ENCODE peak calls at places on chromosomes 4 and X, in nine cellular contexts. U, D, N, X, J, I, O, Z and Y are unnamed samples.
A peak's percentile ranks its signal among the peaks of the same experiment; 100 is the strongest.

GRCh38 chr4:171342646-171343045 is 470.6 kb upstream of the GALNTL6 start:
- DNase-seq in J (no peak), N (no peak), X (no peak), Z (no peak), O (no peak), I (no peak), U (no peak), D (no peak), Y (no peak)

GRCh38 chr4:21011106-21011505 is 310.8 kb downstream of the PACRGL start:
- DNase-seq in Z (no peak), X (no peak), J (no peak), N (no peak), U (no peak), O (no peak), D (no peak), I (no peak), Y (no peak)

GRCh38 chrX:37608156-37608555 is 36.7 kb downstream of the LANCL3 start:
- DNase-seq in X (no peak), I (no peak), D (no peak), U (no peak), N (no peak), J (no peak), Z (no peak), O (no peak), Y (no peak)

GRCh38 chr4:37715889-37716402 is 29.8 kb upstream of the RELL1 start:
- DNase-seq in I (no peak), O (peak; percentile 66), D (no peak), J (no peak), X (no peak), U (no peak), Z (no peak), N (no peak), Y (no peak)

GRCh38 chrX:140733766-140734342 is 24.3 kb downstream of the LINC00632 start:
- DNase-seq in I (no peak), Z (no peak), D (peak; percentile 56), U (no peak), O (peak; percentile 57), X (no peak), N (no peak), J (peak; percentile 5), Y (peak; percentile 5)

GRCh38 chr4:2799444-2799911 is 6.6 kb downstream of the SH3BP2 start:
- DNase-seq in X (peak; percentile 88), Z (peak; percentile 69), D (no peak), N (peak; percentile 37), J (no peak), U (no peak), I (no peak), O (no peak), Y (no peak)

GRCh38 chr4:169164669-169165415 is 105.9 kb downstream of the SH3RF1 start:
- DNase-seq in Z (no peak), I (no peak), D (no peak), X (no peak), O (peak; percentile 32), N (no peak), U (no peak), J (no peak), Y (peak; percentile 5)

GRCh38 chrX:41718481-41719245 is 5.3 kb upstream of the GPR82 start:
- DNase-seq in O (no peak), D (no peak), U (no peak), J (peak; percentile 1), I (no peak), X (no peak), N (no peak), Z (no peak), Y (no peak)

GRCh38 chr4:140739971-140740370 is 16.2 kb downstream of the TBC1D9 start:
- DNase-seq in U (no peak), J (peak; percentile 44), D (no peak), O (no peak), N (no peak), I (no peak), Z (no peak), X (no peak), Y (no peak)

GRCh38 chrX:80432863-80433262 is 12.6 kb downstream of the TENT5D start:
- DNase-seq in J (no peak), O (no peak), D (no peak), Z (no peak), U (no peak), I (no peak), N (no peak), X (no peak), Y (no peak)

GRCh38 chrX:23901805-23902204 is 5.9 kb downstream of the APOO start:
- DNase-seq in X (no peak), O (peak; percentile 77), Z (no peak), D (peak; percentile 92), U (no peak), N (peak; percentile 44), J (peak; percentile 77), I (peak; percentile 66), Y (no peak)

GRCh38 chrX:43627147-43627546 is 29.0 kb upstream of the MAOA start:
- DNase-seq in Z (no peak), X (no peak), U (no peak), N (no peak), D (no peak), I (no peak), O (no peak), J (peak; percentile 56), Y (no peak)

DNA sequence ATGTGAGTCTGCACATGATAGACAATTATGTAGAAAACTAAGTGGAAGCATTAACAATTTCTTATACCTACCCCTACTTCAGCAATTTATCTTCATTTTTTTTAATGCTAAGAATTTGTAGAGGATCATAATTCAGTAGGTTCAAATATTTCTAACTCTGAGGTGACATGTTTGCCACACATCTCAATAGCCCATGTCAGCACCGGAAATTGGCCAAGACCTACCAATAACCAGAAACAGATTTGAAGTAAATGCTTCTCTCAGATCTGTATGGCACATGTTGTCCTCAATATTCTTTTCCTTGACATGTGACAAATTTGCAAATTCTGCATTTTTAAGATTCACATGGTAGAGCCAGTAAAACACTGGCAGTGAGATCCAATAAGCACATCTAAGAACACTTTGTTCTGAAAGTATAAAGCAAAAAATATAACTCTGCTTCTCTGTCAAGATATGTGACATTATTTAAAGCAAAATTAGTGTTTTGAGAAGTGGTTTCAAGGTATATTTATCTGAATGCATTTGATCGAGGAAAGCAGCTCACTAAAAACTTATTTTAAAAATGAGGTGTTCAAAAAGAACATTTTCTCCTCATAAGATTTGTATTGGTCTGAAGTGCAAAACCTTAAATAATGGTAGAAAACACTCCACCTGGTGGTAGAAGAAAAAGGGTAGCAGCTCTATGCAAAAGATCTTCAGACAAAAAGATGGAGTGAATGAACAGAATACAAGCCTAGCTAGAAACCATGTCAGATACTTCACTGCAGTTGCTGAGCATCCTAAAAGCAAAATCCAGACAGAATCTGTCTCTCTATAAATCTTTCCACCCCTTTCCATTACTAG is 513.9 kb upstream of the FAM241A start:
- DNase-seq in U (no peak), D (no peak), X (no peak), J (no peak), I (no peak), O (peak; percentile 37), N (no peak), Z (no peak), Y (no peak)
- TF ChIP-seq POLR2A in U (no peak), D (no peak), X (no peak), J (no peak), I (no peak), O (no peak), N (no peak), Z (no peak), Y (no peak)

GRCh38 chrX:154540897-154541535 is 5.6 kb downstream of the G6PD start:
- DNase-seq in O (no peak), Z (peak; percentile 69), D (peak; percentile 77), X (no peak), I (no peak), U (peak; percentile 78), N (no peak), J (peak; percentile 89), Y (no peak)
- TF ChIP-seq POLR2A in O (no peak), Z (no peak), D (peak; percentile 28), X (no peak), I (no peak), U (no peak), N (no peak), J (peak; percentile 83), Y (no peak)

DNA sequence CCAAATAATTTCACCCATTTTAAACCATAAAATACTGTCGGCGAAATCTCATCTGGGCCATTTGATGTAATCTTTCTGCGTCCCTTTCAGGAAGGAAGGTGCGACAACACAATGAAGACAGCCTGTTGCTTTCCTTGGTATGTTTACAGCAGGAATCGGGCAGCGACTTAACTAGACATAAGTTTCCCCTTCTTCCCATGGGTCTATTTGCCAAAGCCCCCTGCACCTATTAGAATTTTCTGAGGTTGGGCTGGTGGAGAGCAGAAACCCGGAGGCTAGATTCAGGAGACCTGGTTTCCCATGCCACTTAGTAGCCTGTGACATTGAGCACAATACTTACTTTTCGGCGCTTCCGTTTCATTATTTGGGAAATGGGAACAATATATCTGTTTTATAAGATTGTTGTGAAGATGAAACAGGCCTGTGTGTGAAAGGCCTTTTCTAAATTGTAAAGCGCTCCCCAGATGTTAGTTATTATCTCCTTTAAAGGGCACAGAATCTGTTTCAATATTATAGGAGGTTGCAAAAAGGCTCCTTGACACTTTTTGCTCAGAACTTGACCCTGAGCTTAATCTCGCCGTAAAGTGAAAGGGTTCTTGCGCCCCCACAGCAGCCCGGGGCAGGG is 552 bp upstream of the AFF1 start:
- DNase-seq in N (no peak), X (peak; percentile 71), O (no peak), Z (no peak), J (no peak), I (peak; percentile 12), U (no peak), D (no peak), Y (no peak)
- TF ChIP-seq POLR2A in N (no peak), X (no peak), O (no peak), Z (no peak), J (no peak), I (no peak), U (peak; percentile 41), D (no peak), Y (no peak)

GRCh38 chr4:87527446-87528240 is 1.5 kb downstream of the SPARCL1 start:
- DNase-seq in D (no peak), N (peak; percentile 29), O (no peak), X (no peak), J (no peak), I (no peak), Z (no peak), U (no peak), Y (no peak)

GRCh38 chr4:87532109-87532508 is 2.9 kb upstream of the SPARCL1 start:
- DNase-seq in D (no peak), U (no peak), O (no peak), X (no peak), Z (no peak), N (no peak), I (no peak), J (no peak), Y (no peak)

GRCh38 chr4:87525636-87526035 is 3.5 kb downstream of the SPARCL1 start:
- DNase-seq in N (no peak), U (no peak), I (no peak), D (no peak), X (no peak), J (no peak), O (peak; percentile 25), Z (no peak), Y (no peak)

GRCh38 chr4:87530868-87531267 is 1.7 kb upstream of the SPARCL1 start:
- DNase-seq in N (peak; percentile 86), X (peak; percentile 90), O (peak; percentile 27), J (no peak), D (no peak), Z (peak; percentile 72), U (no peak), I (peak; percentile 84), Y (no peak)

DNA sequence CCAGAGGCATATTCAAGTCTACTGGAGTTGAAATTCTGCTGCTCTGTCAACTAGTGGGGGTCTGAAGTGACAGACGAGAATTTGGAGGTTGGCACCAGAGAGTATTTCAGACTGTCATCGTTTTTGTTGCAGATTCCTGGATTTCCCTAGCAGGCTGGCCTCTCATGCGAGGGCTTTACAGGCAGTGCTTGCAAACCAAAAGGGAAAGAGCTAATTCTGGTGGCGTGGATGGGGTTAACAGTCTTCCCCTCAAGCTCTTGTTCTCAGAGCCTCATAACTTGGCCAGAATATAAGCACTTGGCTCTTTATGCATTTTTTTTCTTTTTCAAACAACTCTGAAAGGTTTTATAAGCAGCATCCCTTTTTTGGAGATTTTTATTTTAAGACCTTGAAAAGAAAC is at the start of gene SPARCL1:
- DNase-seq in D (no peak), Z (no peak), N (peak; percentile 63), I (peak; percentile 42), X (no peak), O (no peak), U (no peak), J (no peak), Y (no peak)
- TF ChIP-seq POLR2A in D (no peak), Z (no peak), N (no peak), I (no peak), X (no peak), O (no peak), U (no peak), J (no peak), Y (no peak)